ENCODE peak calls at places on chromosomes 3 and 15, in four cellular contexts. T is GM12878, Y is lung, F is keratinocyte. B is an unnamed sample.

GRCh38 chr3:176663819-176664218 is 533.5 kb downstream of the TBL1XR1 start:
- DNase-seq in Y (no peak), T (no peak), F (no peak), B (peak; percentile 9)

GRCh38 chr15:39127925-39128617 is 452.8 kb upstream of the THBS1 start:
- DNase-seq in Y (peak; percentile 39), F (peak; percentile 85), T (no peak), B (peak; percentile 94)

GRCh38 chr3:194422188-194422587 is 23.1 kb upstream of the GP5 start:
- DNase-seq in F (no peak), Y (no peak), T (no peak), B (no peak)

GRCh38 chr3:64462203-64463120 is 225.3 kb downstream of the ADAMTS9 start:
- DNase-seq in T (no peak), F (no peak), Y (no peak), B (peak; percentile 43)

GRCh38 chr15:88800026-88800425 is 3.2 kb upstream of the ACAN start:
- DNase-seq in Y (no peak), T (no peak), F (peak; percentile 53), B (no peak)

GRCh38 chr3:16203671-16204629 is 29.5 kb downstream of the GALNT15 start:
- DNase-seq in F (no peak), T (no peak), Y (no peak), B (no peak)

GRCh38 chr15:41104234-41104633 is 11.8 kb downstream of the INO80 start:
- DNase-seq in F (no peak), Y (no peak), T (no peak), B (no peak)

GRCh38 chr3:25711090-25711489 is 46.4 kb upstream of the TOP2B start:
- DNase-seq in F (no peak), Y (no peak), T (no peak), B (no peak)

GRCh38 chr3:52865994-52866393 is 31.2 kb upstream of the MUSTN1 start:
- DNase-seq in Y (no peak), T (no peak), F (no peak), B (no peak)

GRCh38 chr3:64224826-64225606 is at the start of gene PRICKLE2:
- DNase-seq in Y (no peak), F (no peak), T (peak; percentile 35), B (peak; percentile 90)

GRCh38 chr3:37531071-37531720 is 330.5 kb upstream of the CTDSPL start:
- DNase-seq in Y (no peak), F (no peak), T (no peak), B (no peak)

GRCh38 chr3:130259170-130259874 is 86.2 kb upstream of the COL6A5 start:
- DNase-seq in F (no peak), T (no peak), Y (no peak), B (no peak)

GRCh38 chr15:85764649-85765277 is 30.0 kb downstream of the KLHL25 start:
- DNase-seq in F (no peak), T (no peak), Y (no peak), B (no peak)

GRCh38 chr3:169980055-169980454 is 13.4 kb downstream of the SEC62 start:
- DNase-seq in F (no peak), Y (no peak), T (no peak), B (no peak)

GRCh38 chr3:54045416-54045815 is 76.9 kb upstream of the CACNA2D3 start:
- DNase-seq in T (no peak), F (no peak), Y (no peak), B (no peak)

GRCh38 chr15:37100109-37100873 is at the start of gene MEIS2:
- DNase-seq in F (no peak), Y (peak; percentile 84), T (peak; percentile 37), B (no peak)

GRCh38 chr15:33526532-33526931 is 215.8 kb downstream of the RYR3 start:
- DNase-seq in T (no peak), F (no peak), Y (no peak), B (no peak)

DNA sequence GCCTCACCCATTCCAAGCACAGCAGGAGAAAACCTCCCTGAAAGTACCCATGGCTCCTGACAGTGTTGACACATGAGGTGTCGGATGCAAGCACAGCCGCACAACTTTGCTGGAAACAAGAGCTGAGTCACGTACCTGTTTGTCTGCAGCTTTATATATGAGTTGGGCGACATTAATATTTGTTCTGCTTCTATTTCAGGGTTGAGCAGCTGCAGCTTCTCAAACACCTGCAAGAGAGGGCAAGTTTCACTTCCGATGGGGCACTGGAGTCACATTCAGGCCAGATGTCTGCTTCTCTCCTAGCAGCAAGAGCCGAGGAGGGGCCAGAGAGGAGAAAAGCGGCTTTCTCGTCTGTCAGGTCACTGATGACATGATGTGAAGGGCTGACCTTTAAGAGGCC is 88.0 kb downstream of the NUP210 start:
- DNase-seq in T (peak; percentile 93), Y (no peak), F (no peak), B (no peak)
- H3K4me3 ChIP-seq in T (peak overlapping the region; percentile 43), Y (no peak overlapping the region), F (no peak overlapping the region), B (no peak overlapping the region)

GRCh38 chr15:81336568-81336967 is 12.6 kb upstream of the STARD5 start:
- DNase-seq in F (no peak), Y (no peak), T (no peak), B (no peak)
- TF ChIP-seq CTCF in F (peak; percentile 26), Y (no peak), T (peak; percentile 57), B (peak; percentile 47)

GRCh38 chr3:14146381-14147062 is 21.7 kb downstream of the TMEM43 start:
- DNase-seq in T (no peak), Y (no peak), F (no peak), B (no peak)

GRCh38 chr3:14145670-14146380 is 21.0 kb downstream of the TMEM43 start:
- DNase-seq in Y (no peak), T (no peak), F (no peak), B (no peak)

GRCh38 chr3:14144423-14145075 is 19.7 kb downstream of the TMEM43 start:
- DNase-seq in F (peak; percentile 94), Y (peak; percentile 81), T (peak; percentile 52), B (peak; percentile 99)

GRCh38 chr3:14143826-14144225 is 19.0 kb downstream of the TMEM43 start:
- DNase-seq in Y (peak; percentile 57), T (no peak), F (no peak), B (peak; percentile 84)

GRCh38 chr3:14145236-14145635 is 20.4 kb downstream of the TMEM43 start:
- DNase-seq in Y (no peak), T (no peak), F (no peak), B (no peak)
- H3K4me3 ChIP-seq in Y (no peak overlapping the region), T (no peak overlapping the region), F (no peak overlapping the region), B (no peak overlapping the region)

GRCh38 chr3:48472923-48473616 is 26.5 kb downstream of the ATRIP start:
- DNase-seq in Y (peak; percentile 90), T (peak; percentile 96), F (peak; percentile 66), B (peak; percentile 69)
- TF ChIP-seq CTCF in Y (peak; percentile 3), T (peak; percentile 54), F (peak; percentile 27), B (peak; percentile 28)

DNA sequence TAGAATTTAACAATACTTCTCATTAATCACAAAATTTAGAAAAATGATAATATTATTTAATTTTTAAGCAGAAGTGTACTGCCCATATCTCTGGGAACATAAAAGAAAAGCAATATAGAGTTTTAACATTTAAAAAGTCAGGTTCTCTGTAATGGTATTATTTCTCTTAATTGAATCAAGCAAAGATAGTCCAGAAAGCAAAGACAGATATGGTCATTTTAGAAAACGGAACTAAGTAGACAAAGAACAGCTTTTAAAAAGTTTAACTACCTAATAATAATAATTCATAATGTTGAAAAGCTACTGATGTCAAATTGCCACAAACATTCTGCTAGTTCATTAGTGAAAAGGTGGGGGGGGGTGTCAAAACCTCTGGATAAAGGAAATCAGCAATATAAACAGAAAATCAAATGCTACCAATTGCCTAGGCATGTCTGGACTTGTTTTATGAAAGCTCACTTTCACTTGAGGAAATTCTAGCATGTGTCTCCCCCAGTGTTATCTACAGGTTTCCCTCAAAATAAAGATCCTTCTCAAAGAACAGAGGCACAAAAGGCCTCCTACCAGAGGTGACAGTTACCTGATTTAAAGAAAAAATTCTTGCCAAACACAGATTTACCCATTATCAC is 1.7 kb downstream of the ZMAT3 start:
- DNase-seq in Y (no peak), F (no peak), T (no peak), B (no peak)
- H3K4me3 ChIP-seq in Y (no peak overlapping the region), F (peak overlapping the region; percentile 93), T (peak overlapping the region; percentile 70), B (peak overlapping the region; percentile 77)

DNA sequence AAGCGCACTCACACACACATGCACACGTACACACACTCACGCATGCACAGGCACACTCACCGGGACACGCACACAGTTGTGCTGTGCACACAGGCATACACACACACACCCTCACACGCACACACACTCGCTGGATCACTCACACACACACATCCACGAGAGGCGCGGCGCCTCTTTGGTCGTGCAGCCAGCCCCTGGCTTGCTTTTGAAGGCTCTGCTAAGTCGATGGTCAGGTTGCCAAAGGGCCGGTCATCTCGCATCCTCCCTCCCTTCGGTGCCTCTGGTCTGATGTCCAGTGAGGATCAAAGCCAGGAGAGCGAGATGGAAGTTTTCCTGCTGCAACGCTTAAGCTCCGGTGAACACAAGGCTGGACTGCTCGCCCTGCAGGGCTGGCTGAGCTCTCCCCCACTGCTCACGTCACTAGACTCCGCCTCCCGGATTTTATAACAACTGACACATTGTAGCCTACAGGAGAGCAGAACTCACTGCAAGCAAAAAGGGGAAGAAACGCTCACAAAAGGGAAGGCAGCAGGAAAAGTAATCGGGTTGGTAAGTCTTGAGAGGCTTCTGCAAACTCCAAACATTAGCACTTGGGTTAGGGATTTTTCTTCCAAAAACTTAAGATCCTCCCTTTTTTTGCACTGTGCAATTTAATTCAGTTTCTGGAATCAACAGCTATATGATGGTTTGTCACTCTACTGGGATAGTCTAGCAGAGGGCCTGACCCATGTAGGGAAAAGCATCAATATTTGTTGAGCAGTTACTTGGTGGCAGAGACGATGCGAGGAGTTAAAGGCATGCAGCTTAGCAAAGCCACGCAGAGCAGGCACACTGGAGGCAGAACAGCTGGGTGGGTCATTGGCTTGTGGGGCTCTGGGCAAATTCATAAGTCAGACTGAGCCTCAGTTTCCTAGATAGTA is at the start of gene SRGAP3:
- DNase-seq in Y (peak; percentile 90), T (peak; percentile 73), F (peak; percentile 63), B (peak; percentile 83)
- TF ChIP-seq CTCF in Y (no peak), T (peak; percentile 35), F (peak; percentile 10), B (peak; percentile 29)

DNA sequence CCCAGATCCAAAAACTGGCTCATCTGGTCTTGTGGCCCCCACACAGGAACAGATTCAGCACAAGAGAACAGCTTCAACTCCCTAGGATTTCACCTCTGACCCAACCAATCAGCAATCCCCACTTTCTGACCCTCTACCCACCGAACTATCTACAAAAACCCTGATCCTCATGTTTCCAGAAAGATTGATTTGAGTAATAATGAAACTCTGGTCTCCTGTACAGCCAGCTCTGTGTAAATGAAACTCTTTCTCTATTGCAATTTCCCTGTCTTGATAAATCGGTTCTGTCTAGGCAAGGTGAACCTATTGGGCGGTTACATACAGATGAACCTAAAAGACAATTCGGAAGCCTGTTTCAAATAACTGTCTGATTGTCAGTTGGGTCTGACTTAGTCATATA is 847.6 kb upstream of the ALCAM start:
- DNase-seq in F (no peak), Y (no peak), T (peak; percentile 54), B (no peak)
- H3K4me3 ChIP-seq in F (no peak overlapping the region), Y (no peak overlapping the region), T (peak overlapping the region; percentile 55), B (no peak overlapping the region)